ENCODE peak calls at places on chromosomes 13 and 19, in six cellular contexts. N is pancreas; Q is Panc1; U is GM12864; R is CD8-positive, alpha-beta T cell; X is A549. E is an unnamed sample.

GRCh38 chr13:99067160-99067985 is 89.5 kb upstream of the DOCK9 start:
- DNase-seq in X (peak), N (no peak), Q (peak), R (no peak), U (no peak), E (peak)

GRCh38 chr19:15129856-15130580 is 22.8 kb downstream of the SYDE1 start:
- DNase-seq in N (no peak), U (no peak), X (no peak), R (no peak), Q (no peak), E (no peak)

GRCh38 chr13:111973186-111974064 is 93.5 kb upstream of the SOX1 start:
- DNase-seq in N (no peak), R (no peak), X (no peak), Q (no peak), U (no peak), E (no peak)

GRCh38 chr13:76723551-76724232 is 162.5 kb downstream of the KCTD12 start:
- DNase-seq in N (no peak), X (no peak), Q (no peak), U (no peak), R (no peak), E (peak)

GRCh38 chr19:54473071-54473941 is at the start of gene CDC42EP5:
- DNase-seq in Q (no peak), R (no peak), U (no peak), N (no peak), X (no peak), E (peak)

GRCh38 chr13:112172641-112173171 is 105.8 kb downstream of the SOX1 start:
- DNase-seq in N (no peak), Q (no peak), X (no peak), U (no peak), R (no peak), E (no peak)

GRCh38 chr19:45918721-45919120 is 4.1 kb upstream of the NANOS2 start:
- DNase-seq in Q (no peak), N (no peak), U (no peak), X (no peak), R (no peak), E (no peak)

GRCh38 chr13:42420304-42420703 is 148.4 kb downstream of the AKAP11 start:
- DNase-seq in X (no peak), Q (no peak), R (no peak), U (peak), N (no peak), E (no peak)

GRCh38 chr19:13992025-13992424 is 14.1 kb downstream of the RFX1 start:
- DNase-seq in U (no peak), X (no peak), Q (no peak), R (no peak), N (no peak), E (no peak)

GRCh38 chr13:42706286-42706685 is 75.1 kb upstream of the FAM216B start:
- DNase-seq in Q (no peak), U (no peak), N (no peak), X (no peak), R (no peak), E (no peak)

GRCh38 chr13:110055089-110055488 is 251.9 kb downstream of the COL4A1 start:
- DNase-seq in N (no peak), R (no peak), X (no peak), U (no peak), Q (no peak), E (peak)

GRCh38 chr19:38989066-38989605 is 13.6 kb upstream of the FBXO17 start:
- DNase-seq in X (peak), N (no peak), R (no peak), Q (no peak), U (no peak), E (no peak)

GRCh38 chr13:73040968-73041580 is 17.7 kb upstream of the KLF5 start:
- DNase-seq in R (no peak), U (no peak), N (no peak), X (peak), Q (no peak), E (no peak)

GRCh38 chr19:45173816-45174215 is 4.2 kb downstream of the TRAPPC6A start:
- DNase-seq in Q (no peak), R (no peak), N (no peak), U (no peak), X (no peak), E (peak)

GRCh38 chr19:17726914-17727773 is 7.9 kb downstream of the MAP1S start:
- DNase-seq in X (no peak), R (no peak), N (no peak), Q (no peak), U (no peak), E (no peak)
- TF ChIP-seq CTCF in X (no peak), R (no peak), N (no peak), Q (no peak), U (no peak), E (no peak)

DNA sequence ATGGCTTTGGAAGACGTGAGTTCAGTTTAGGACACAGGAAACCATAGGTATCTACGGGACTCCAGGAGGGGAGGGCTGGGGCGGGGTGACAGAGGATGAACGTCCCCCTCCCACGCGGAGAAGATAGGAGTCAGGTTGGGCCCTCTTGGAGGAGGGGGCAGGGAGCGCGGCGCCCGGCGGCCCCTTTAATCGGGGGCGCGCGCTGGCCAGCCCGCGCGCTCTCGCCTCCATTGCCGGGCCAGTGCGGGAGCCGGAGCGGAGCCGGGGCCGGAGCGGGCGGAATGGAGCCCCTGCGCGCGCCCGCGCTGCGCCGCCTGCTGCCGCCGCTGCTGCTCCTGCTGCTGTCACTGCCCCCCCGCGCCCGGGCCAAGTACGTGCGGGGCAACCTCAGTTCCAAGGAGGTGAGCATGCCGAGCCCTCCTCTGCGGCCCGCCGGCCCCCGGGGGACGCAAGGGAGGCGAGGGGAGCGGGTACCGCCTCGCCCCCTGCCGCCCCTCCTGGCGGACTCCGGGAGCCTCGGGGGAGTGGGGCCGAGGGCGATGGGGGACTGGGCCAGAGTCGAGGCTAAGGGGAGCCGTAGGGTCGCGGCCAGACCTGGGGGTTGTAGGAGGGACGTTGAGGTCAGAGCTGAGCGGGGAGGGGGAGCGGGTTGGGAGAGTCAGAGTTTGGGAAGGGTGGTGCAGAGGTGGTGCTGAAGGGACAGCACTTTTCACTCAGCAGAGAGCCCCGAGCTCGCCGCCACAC is at the start of gene TMEM145:
- DNase-seq in N (no peak), Q (no peak), X (peak), R (no peak), U (no peak), E (no peak)
- TF ChIP-seq CTCF in N (no peak), Q (no peak), X (peak), R (no peak), U (peak), E (peak)

GRCh38 chr19:2575734-2576481 is 100.0 kb downstream of the GADD45B start:
- DNase-seq in X (no peak), R (no peak), N (no peak), U (no peak), Q (no peak), E (no peak)
- TF ChIP-seq CTCF in X (no peak), R (no peak), N (no peak), U (no peak), Q (no peak), E (no peak)

GRCh38 chr13:49443689-49444516 is at the start of the genes CAB39L and SETDB2:
- DNase-seq in U (peak), N (peak), R (peak), X (peak), Q (peak), E (peak)
- TF ChIP-seq CTCF in U (no peak), N (peak), R (no peak), X (no peak), Q (peak), E (peak)

GRCh38 chr13:113350065-113350937 is 13.6 kb downstream of the GRTP1 start:
- DNase-seq in U (no peak), Q (no peak), R (no peak), X (peak), N (no peak), E (no peak)
- TF ChIP-seq CTCF in U (no peak), Q (no peak), R (no peak), X (no peak), N (no peak), E (no peak)

DNA sequence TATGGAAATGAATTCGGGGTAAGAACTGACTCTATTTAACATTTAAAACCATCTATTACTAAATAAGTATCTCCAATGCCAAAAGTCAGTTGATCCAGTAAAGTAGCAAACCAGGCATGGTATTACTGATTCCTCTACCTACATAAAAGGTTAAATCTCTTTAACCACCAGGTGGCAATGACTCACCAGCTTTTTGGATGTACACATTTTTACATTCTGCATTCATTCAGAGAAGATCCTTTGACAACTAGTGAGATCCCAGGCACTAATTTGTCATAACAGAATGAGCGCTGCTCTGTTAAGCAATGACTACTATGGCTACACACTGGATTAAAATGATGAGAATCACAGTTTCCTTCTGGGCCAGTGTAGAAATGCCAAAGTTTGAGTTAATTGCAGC is 329.8 kb upstream of the GPC6 start:
- DNase-seq in N (no peak), U (no peak), X (peak), Q (no peak), R (no peak), E (no peak)
- TF ChIP-seq CTCF in N (no peak), U (no peak), X (no peak), Q (no peak), R (no peak), E (no peak)

GRCh38 chr19:48812094-48812929 is 1.5 kb upstream of the BCAT2 start:
- DNase-seq in X (peak), R (peak), Q (no peak), N (peak), U (no peak), E (no peak)
- TF ChIP-seq CTCF in X (no peak), R (no peak), Q (no peak), N (no peak), U (no peak), E (no peak)

GRCh38 chr19:37551123-37551993 is 43.2 kb downstream of the ZNF571 start:
- DNase-seq in Q (no peak), U (peak), X (no peak), N (no peak), R (no peak), E (no peak)
- TF ChIP-seq CTCF in Q (no peak), U (peak), X (no peak), N (no peak), R (no peak), E (peak)

DNA sequence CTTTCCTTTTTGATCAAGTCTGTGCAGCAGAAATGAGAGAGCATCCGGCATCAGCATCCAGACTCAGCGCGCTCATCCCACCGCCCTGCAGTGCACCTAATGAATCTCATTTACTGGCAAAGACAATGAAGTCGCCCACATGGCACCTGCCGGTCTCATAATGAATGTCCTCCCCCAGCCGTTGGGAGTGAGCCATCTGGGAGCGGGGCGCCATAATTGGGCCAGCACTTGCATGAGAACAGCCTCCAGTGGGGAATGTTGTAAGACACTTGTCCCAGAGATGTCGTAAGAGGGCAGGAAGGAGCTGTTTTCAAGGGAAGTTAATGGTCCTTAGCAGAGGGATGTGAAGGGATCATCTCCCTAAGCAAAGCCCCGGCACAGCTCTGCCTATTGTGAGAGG is 98.4 kb upstream of the UQCRFS1 start:
- DNase-seq in X (no peak), Q (no peak), U (no peak), N (no peak), R (no peak), E (no peak)
- TF ChIP-seq CTCF in X (no peak), Q (no peak), U (no peak), N (no peak), R (no peak), E (no peak)

E was measured in HFFc6.